ENCODE peak calls at places on chromosomes 13 and 19, in four cellular contexts. P is GM03348; E is stimulated activated naive CD8-positive, alpha-beta T cell treated with anti-CD3 and anti-CD28 coated beads, Interleukin-15, amount 100 ng/mL, for 72 hours; S is HFFc6. Z is an unnamed sample.

GRCh38 chr13:97567510-97568243 is 133.7 kb downstream of the RAP2A start:
- DNase-seq in S (peak; percentile 5), E (no peak), P (peak; percentile 6), Z (no peak)

GRCh38 chr19:50784710-50785109 is 5.5 kb upstream of the ACP4 start:
- DNase-seq in S (no peak), E (no peak), P (no peak), Z (no peak)

GRCh38 chr19:16351133-16351809 is 26.6 kb downstream of the KLF2 start:
- DNase-seq in E (no peak), S (no peak), P (peak; percentile 38), Z (no peak)

GRCh38 chr19:39951065-39951650 is 16.7 kb upstream of the FCGBP start:
- DNase-seq in S (no peak), P (no peak), E (no peak), Z (no peak)

GRCh38 chr13:44211753-44212152 is 161.9 kb upstream of the SERP2 start:
- DNase-seq in S (no peak), E (no peak), P (no peak), Z (no peak)

GRCh38 chr19:34692541-34692940 is 15.1 kb downstream of the ZNF302 start:
- DNase-seq in S (no peak), P (no peak), E (no peak), Z (no peak)

GRCh38 chr13:97945342-97945741 is 8.1 kb upstream of the IPO5 start:
- DNase-seq in P (peak; percentile 16), E (no peak), S (no peak), Z (no peak)

GRCh38 chr13:40480915-40481525 is 185.4 kb downstream of the FOXO1 start:
- DNase-seq in E (no peak), S (no peak), P (no peak), Z (no peak)